ENCODE peak calls at places on chromosomes 7 and 10, in six cellular contexts. P is EL, Z is dorsolateral prefrontal cortex, E is OCI-M1, T is COR-L47, F is left cardiac atrium. B is an unnamed sample.

GRCh38 chr10:130388746-130389145 is 252.6 kb downstream of the GLRX3 start:
- DNase-seq in P (no peak), Z (no peak), E (no peak), T (no peak), F (no peak), B (no peak)

GRCh38 chr7:51162724-51163329 is 153.8 kb downstream of the COBL start:
- DNase-seq in P (peak), Z (peak), E (peak), T (peak), F (peak), B (peak)

GRCh38 chr7:15874774-15875173 is 188.3 kb upstream of the MEOX2 start:
- DNase-seq in P (no peak), Z (no peak), E (no peak), T (no peak), F (no peak), B (no peak)

GRCh38 chr10:94358480-94358879 is 4.3 kb downstream of the NOC3L start:
- DNase-seq in P (peak), Z (no peak), E (no peak), T (no peak), F (no peak), B (peak)

GRCh38 chr10:60856405-60856804 is 78.1 kb downstream of the CDK1 start:
- DNase-seq in P (no peak), Z (no peak), E (peak), T (no peak), F (no peak), B (no peak)

GRCh38 chr7:108848486-108848885 is 278.8 kb downstream of the DNAJB9 start:
- DNase-seq in P (no peak), Z (no peak), E (no peak), T (no peak), F (no peak), B (no peak)

GRCh38 chr7:152145853-152146466 is 120.5 kb downstream of the GALNT11 start:
- DNase-seq in P (peak), Z (no peak), E (peak), T (peak), F (no peak), B (peak)

GRCh38 chr10:132304756-132305509 is 2.8 kb downstream of the STK32C start:
- DNase-seq in P (no peak), Z (no peak), E (no peak), T (no peak), F (no peak), B (no peak)

GRCh38 chr10:32790483-32790882 is 167.5 kb downstream of the ITGB1 start:
- DNase-seq in P (peak), Z (no peak), E (no peak), T (no peak), F (no peak), B (peak)

GRCh38 chr10:60914676-60915075 is 29.3 kb downstream of the RHOBTB1 start:
- DNase-seq in P (peak), Z (no peak), E (no peak), T (no peak), F (peak), B (peak)

B was measured in GM04503.